ENCODE peak calls at places on chromosomes 6 and 20, in four cellular contexts. Z is K562, Y is IMR-90, O is GM12878. P is an unnamed sample. For H4K20me1, the result is how much of the 10 kb centered on the place peaks cover.

GRCh38 chr20:1166963-1167720 is 17.6 kb downstream of the TMEM74B start:
- DNase-seq in Z (no peak), Y (no peak), O (no peak), P (peak)

GRCh38 chr6:74851598-74851997 is 354.3 kb downstream of the COL12A1 start:
- DNase-seq in Z (no peak), Y (peak), O (no peak), P (no peak)

GRCh38 chr6:159056003-159056402 is 11.2 kb upstream of the TAGAP start:
- DNase-seq in Z (no peak), Y (no peak), O (no peak), P (no peak)

GRCh38 chr6:30391240-30391639 is 46.3 kb downstream of the RPP21 start:
- DNase-seq in Z (no peak), Y (no peak), O (no peak), P (no peak)

GRCh38 chr6:100657678-100658330 is 193.1 kb upstream of the SIM1 start:
- DNase-seq in Z (no peak), Y (peak), O (no peak), P (peak)

GRCh38 chr20:11003341-11003740 is 329.5 kb upstream of the JAG1 start:
- DNase-seq in Z (no peak), Y (no peak), O (no peak), P (no peak)

GRCh38 chr6:160076009-160076408 is 45.6 kb upstream of the SLC22A1 start:
- DNase-seq in Z (no peak), Y (no peak), O (no peak), P (no peak)

GRCh38 chr6:109865968-109866367 is 112.1 kb upstream of the GPR6 start:
- DNase-seq in Z (no peak), Y (no peak), O (no peak), P (no peak)

GRCh38 chr6:114638346-114638745 is 295.5 kb upstream of the HS3ST5 start:
- DNase-seq in Z (no peak), Y (no peak), O (no peak), P (no peak)

GRCh38 chr20:2237059-2237458 is 58.7 kb upstream of the TGM3 start:
- DNase-seq in Z (no peak), Y (peak), O (no peak), P (no peak)

GRCh38 chr6:13870185-13870584 is 54.6 kb upstream of the RNF182 start:
- DNase-seq in Z (no peak), Y (no peak), O (no peak), P (no peak)

GRCh38 chr6:9537381-9537780 is 877.5 kb downstream of the TFAP2A start:
- DNase-seq in Z (no peak), Y (peak), O (no peak), P (peak)

GRCh38 chr6:13978787-13979186 is 54.0 kb downstream of the RNF182 start:
- DNase-seq in Z (no peak), Y (no peak), O (no peak), P (no peak)

GRCh38 chr6:166032366-166033171 is 135.1 kb downstream of the TBXT start:
- DNase-seq in Z (no peak), Y (peak), O (no peak), P (no peak)

GRCh38 chr20:47905628-47906487 is 120.6 kb upstream of the SULF2 start:
- DNase-seq in Z (no peak), Y (no peak), O (no peak), P (no peak)

GRCh38 chr20:45905505-45906079 is 6.4 kb downstream of the PLTP start:
- DNase-seq in Z (no peak), Y (peak), O (no peak), P (no peak)

GRCh38 chr6:167705211-167705750 is 121.4 kb upstream of the AFDN start:
- DNase-seq in Z (no peak), Y (no peak), O (no peak), P (no peak)

GRCh38 chr6:71349976-71350615 is 61.5 kb downstream of the OGFRL1 start:
- DNase-seq in Z (no peak), Y (peak), O (no peak), P (peak)

GRCh38 chr6:86142326-86142725 is 499.6 kb upstream of the SYNCRIP start:
- DNase-seq in Z (no peak), Y (no peak), O (no peak), P (no peak)

GRCh38 chr6:36110863-36111262 is 19.4 kb upstream of the MAPK13 start:
- DNase-seq in Z (no peak), Y (no peak), O (no peak), P (no peak)

GRCh38 chr20:31760457-31761240 is 21.6 kb downstream of the TPX2 start:
- DNase-seq in Z (no peak), Y (peak), O (no peak), P (no peak)

GRCh38 chr6:7542878-7543394 is 1.5 kb downstream of the DSP start:
- DNase-seq in Z (no peak), Y (peak), O (no peak), P (no peak)

GRCh38 chr20:44765091-44765490 is 19.4 kb downstream of the KCNK15 start:
- DNase-seq in Z (no peak), Y (no peak), O (no peak), P (no peak)

GRCh38 chr6:81937296-81937937 is 184.9 kb upstream of the TENT5A start:
- DNase-seq in Z (no peak), Y (peak), O (no peak), P (no peak)

GRCh38 chr6:105318660-105319059 is 84.2 kb downstream of the PREP start:
- DNase-seq in Z (no peak), Y (peak), O (no peak), P (no peak)

GRCh38 chr6:29708432-29709177 is 14.6 kb upstream of the HLA-F start:
- DNase-seq in Z (no peak), Y (no peak), O (peak), P (no peak)

GRCh38 chr6:133646021-133646682 is 242.8 kb upstream of the TCF21 start:
- DNase-seq in Z (no peak), Y (peak), O (no peak), P (no peak)

GRCh38 chr6:161542581-161542980 is 268.7 kb upstream of the AGPAT4 start:
- DNase-seq in Z (no peak), Y (no peak), O (no peak), P (no peak)

GRCh38 chr20:51128198-51128597 is 105.3 kb upstream of the KCNG1 start:
- DNase-seq in Z (no peak), Y (peak), O (no peak), P (no peak)

GRCh38 chr6:28537509-28538140 is 11.9 kb downstream of the GPX5 start:
- DNase-seq in Z (no peak), Y (peak), O (peak), P (no peak)

GRCh38 chr6:125611573-125612399 is 137.6 kb upstream of the HEY2 start:
- DNase-seq in Z (no peak), Y (no peak), O (no peak), P (peak)

GRCh38 chr20:62893700-62894099 is 32.1 kb upstream of the TCFL5 start:
- DNase-seq in Z (no peak), Y (no peak), O (no peak), P (no peak)

DNA sequence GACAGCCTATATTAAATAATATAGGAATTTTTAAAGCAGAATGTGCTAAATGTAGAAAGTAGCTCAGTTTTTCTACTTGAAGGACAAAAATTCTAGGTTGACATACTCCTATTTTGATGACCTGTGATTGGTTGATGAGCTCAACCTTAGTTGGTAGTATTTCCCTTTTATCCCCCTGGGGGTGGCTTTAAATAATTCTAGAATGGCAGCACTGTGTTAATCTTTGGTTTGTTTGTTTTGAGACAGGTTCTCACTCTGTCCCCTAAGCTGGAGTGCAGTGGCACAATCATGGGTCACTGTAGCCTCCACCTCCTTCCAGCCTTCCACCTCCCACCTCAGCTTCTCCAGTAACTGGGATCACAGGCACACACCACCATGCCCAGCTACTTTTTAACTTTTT is 29.2 kb downstream of the FARS2 start:
- DNase-seq in Z (no peak), Y (no peak), O (no peak), P (no peak)
- H4K20me1 ChIP-seq in Z (under half), Y (under half), O (under half), P (under half)

DNA sequence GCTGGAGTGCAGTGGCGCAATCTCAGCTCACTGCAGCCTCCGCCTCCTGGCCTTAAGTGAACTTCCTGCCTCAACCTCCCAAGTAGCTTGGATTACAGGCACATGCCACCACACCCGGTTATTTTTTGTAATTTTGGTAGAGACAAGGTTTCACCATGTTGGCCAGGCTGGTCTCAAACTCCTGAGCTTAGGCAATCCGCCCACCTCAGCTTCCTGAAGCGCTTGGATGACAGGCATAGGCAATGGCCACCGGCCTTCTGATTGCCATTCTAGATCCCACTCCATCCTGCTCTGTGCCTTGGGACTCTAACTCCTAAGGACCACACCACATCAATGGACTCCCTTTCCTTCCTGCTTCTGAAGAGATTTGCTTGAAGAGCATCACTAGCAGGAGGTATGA is 60.6 kb downstream of the SEL1L2 start:
- DNase-seq in Z (no peak), Y (no peak), O (no peak), P (no peak)
- H3K4me3 ChIP-seq in Z (no peak), Y (no peak), O (no peak), P (no peak)

DNA sequence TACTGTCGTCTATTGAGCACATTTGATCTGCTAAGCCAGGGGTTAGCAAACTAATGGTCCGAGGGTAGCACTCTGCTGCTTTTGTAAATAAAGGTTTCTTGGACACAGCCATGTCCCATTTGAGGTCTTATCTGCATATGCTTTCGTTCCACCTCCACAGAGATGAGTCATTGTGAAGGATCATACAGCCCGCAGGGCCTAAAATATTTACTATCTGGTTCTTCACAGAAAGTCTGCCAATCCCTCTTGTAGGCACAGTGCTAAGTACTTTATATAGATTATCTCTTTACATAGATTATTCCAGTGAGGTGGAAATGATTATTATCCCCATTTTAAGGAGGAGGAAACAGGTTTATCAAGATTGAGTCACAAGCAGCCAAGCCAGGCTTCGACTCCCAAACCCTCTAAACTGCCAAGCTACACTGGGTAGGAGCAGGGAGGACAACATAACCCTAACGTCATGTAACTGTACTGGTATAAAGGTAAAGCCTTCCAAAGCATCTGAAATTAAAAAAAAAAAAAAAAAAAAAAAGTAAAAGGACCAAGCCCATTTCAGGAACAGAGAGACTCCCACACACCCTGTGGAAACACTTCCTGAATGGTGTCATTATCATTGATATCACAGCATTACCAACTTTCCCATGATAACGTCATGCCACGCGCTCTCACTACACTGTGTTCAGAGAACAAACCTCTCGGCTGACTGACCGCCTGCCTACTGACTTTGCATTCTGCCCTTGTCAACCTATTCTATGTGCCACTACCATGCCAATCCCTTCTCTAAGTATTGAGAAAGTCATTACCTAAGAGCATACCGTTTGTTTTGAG is 101.0 kb downstream of the KIF16B start:
- DNase-seq in Z (peak), Y (peak), O (no peak), P (no peak)
- TF ChIP-seq FOS in Z (peak), Y (peak), O (no peak), P (no peak)

GRCh38 chr6:156866181-156866862 is 89.1 kb downstream of the ARID1B start:
- DNase-seq in Z (no peak), Y (peak), O (no peak), P (peak)
- H4K20me1 ChIP-seq in Z (under half), Y (half or more), O (under half), P (under half)

DNA sequence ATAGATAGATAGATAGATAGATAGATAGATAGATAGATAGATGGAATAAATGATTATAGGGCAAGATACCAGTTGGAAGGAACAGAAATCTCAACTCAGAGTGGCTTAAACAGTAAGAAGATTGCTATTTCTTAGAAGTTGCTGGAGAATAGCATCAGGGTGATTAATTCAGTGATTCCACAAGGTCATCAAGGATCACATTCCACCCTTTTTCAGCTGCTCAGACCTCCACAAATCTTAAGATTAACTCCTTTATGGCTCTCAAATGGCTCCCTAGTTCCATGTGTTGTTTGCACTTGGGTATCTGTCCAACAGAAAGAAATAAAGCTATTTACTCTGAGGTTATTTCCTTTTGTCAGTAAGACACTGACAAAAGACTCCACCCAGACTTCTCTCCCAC is 68.3 kb upstream of the KIF16B start:
- DNase-seq in Z (no peak), Y (no peak), O (no peak), P (no peak)
- H3K4me3 ChIP-seq in Z (no peak), Y (no peak), O (no peak), P (no peak)

GRCh38 chr6:157461000-157461915 is 80.3 kb downstream of the ZDHHC14 start:
- DNase-seq in Z (peak), Y (peak), O (peak), P (peak)
- TF ChIP-seq FOS in Z (no peak), Y (no peak), O (no peak), P (no peak)

DNA sequence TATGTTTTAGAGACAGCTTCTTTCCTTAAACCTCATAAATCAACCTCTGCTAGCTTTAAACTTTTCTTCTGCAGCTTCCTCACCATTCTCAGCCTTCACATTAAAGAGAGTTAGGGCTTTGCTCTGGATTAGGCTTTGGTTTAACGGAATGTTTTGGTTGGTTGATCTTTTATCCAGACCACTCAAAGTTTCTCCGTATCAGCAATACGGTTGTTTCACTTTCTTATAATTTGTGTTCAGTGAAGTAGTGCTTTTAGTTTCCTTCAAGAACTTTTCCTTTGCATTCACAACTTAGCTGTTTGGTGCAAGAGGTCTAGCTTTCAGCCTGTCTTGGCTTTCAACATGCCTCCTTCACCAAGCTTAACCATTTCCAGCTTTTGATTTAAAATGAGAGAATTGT is 40.3 kb downstream of the DNAAF9 start:
- DNase-seq in Z (no peak), Y (no peak), O (no peak), P (no peak)
- H4K20me1 ChIP-seq in Z (under half), Y (under half), O (under half), P (under half)

DNA sequence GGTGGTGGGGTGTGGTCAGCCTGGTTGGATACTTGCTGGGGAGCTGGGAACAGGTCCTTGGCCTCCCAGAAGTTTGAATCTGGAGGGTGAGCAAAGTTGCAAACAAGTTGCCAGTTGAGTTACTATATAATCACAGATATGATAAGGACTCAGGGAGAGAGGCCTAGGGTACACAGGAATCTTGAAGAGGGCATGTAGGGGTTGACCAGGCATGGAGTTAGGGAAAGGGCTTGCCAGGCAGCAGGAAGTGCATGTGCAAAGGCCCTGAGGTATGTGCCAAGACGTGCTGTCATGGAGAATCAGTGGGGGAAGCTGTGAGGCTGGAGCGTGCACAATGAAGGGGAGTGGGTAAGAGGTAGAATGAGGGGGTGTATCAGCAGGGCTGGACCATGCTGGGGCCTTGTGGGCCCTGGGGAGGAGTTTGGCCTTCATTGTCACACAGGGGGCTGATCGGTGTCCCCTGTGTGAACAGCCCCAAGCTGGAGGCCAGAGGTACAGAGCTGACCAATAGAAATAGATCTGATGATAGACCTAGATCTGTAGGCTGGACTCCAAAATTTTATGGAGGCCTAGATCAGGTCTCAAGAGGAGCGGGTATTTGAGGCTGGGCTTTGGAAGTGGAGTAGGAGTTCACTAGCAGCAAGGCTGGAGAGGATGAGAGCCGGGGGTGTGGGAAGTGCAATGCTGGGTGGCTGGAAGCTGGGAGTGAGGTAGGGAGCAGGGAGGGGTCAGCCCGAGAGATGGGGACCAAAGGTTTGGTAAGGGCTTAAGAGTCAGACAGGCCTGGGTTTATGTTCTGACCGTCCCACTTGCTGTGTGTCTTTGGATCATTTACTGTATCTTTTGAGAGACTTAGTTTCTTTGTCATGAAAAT is 2.9 kb downstream of the SRC start:
- DNase-seq in Z (no peak), Y (no peak), O (no peak), P (no peak)
- H3K4me3 ChIP-seq in Z (no peak), Y (no peak), O (peak), P (no peak)

GRCh38 chr6:148761532-148761951 is 14.7 kb downstream of the UST start:
- DNase-seq in Z (no peak), Y (peak), O (no peak), P (no peak)

GRCh38 chr6:148757944-148758343 is 11.1 kb downstream of the UST start:
- DNase-seq in Z (no peak), Y (no peak), O (no peak), P (no peak)

GRCh38 chr6:148758492-148758891 is 11.7 kb downstream of the UST start:
- DNase-seq in Z (no peak), Y (no peak), O (peak), P (no peak)

GRCh38 chr6:148760143-148760505 is 13.3 kb downstream of the UST start:
- DNase-seq in Z (no peak), Y (no peak), O (no peak), P (no peak)

GRCh38 chr6:148760568-148761531 is 14.0 kb downstream of the UST start:
- DNase-seq in Z (no peak), Y (peak), O (peak), P (no peak)
- TF ChIP-seq FOS in Z (no peak), Y (no peak), O (no peak), P (no peak)

DNA sequence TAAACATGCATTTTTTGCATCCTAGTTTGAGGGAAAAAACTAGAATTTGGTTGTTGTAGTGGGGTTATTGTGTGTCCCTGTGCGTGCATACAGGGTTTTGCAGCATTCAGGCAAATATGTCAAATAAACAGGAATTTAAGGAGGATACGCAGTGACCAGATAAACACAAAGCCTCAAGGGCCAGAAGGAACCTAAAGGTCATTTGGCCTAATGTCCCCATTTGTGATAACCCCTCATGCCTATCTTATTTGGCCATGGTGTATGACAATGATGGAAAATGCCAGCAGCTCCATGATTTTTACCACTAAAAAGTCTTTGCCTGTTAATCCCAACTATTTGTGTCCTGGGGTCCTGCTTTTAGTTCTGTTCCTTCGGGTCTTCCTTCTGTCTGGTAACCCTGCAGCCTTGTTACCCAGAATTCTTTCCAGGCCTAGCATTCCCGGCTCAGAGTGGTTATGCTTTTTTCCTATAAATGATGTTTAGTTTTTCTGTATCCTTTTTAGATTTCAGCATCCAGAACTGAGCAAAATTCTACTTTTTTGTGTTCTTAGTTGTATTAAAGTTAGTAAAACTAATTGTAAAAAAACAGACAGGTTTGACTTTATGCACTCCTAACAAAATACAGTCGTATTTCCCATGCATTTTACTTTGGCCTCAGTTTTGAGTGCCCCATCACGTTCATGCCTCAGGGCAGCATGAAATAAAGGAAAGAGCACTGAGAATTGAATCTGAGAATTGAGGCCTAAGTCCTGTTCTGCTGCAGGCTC is 4.4 kb downstream of the STX16 start:
- DNase-seq in Z (no peak), Y (no peak), O (no peak), P (no peak)
- H4K20me1 ChIP-seq in Z (under half), Y (under half), O (under half), P (under half)